ENCODE peak calls at places on chromosomes 11 and 22, in ten cellular contexts. One of them, this sample, is unnamed.

GRCh38 chr11:2779981-2780849 is 80.4 kb upstream of the KCNQ1OT1 start:
- DNase-seq in H9: peak
- DNase-seq in BE2C: no peak
- DNase-seq in PC-9: no peak
- DNase-seq in right lobe of liver: peak
- DNase-seq in transverse colon: peak
- DNase-seq in WERI-Rb-1: peak
- DNase-seq in IMR-90: no peak
- DNase-seq in dorsolateral prefrontal cortex: peak
- DNase-seq in cardiac muscle cell: no peak
- DNase-seq in this sample: peak

GRCh38 chr11:6926208-6927029 is at the start of gene ZNF215:
- DNase-seq in H9: peak
- DNase-seq in BE2C: peak
- DNase-seq in PC-9: peak
- DNase-seq in right lobe of liver: peak
- DNase-seq in transverse colon: peak
- DNase-seq in WERI-Rb-1: peak
- DNase-seq in IMR-90: peak
- DNase-seq in dorsolateral prefrontal cortex: peak
- DNase-seq in cardiac muscle cell: peak
- DNase-seq in this sample: peak

GRCh38 chr22:27306771-27307170 is 494.8 kb downstream of the MN1 start:
- DNase-seq in H9: no peak
- DNase-seq in BE2C: no peak
- DNase-seq in PC-9: peak
- DNase-seq in right lobe of liver: no peak
- DNase-seq in transverse colon: peak
- DNase-seq in WERI-Rb-1: no peak
- DNase-seq in IMR-90: no peak
- DNase-seq in dorsolateral prefrontal cortex: no peak
- DNase-seq in cardiac muscle cell: no peak
- DNase-seq in this sample: no peak

GRCh38 chr11:120244476-120244875 is 4.5 kb downstream of the POU2F3 start:
- DNase-seq in H9: no peak
- DNase-seq in BE2C: no peak
- DNase-seq in PC-9: no peak
- DNase-seq in right lobe of liver: no peak
- DNase-seq in transverse colon: no peak
- DNase-seq in WERI-Rb-1: no peak
- DNase-seq in IMR-90: peak
- DNase-seq in dorsolateral prefrontal cortex: no peak
- DNase-seq in cardiac muscle cell: no peak
- DNase-seq in this sample: no peak

GRCh38 chr11:67663515-67664212 is 10.8 kb downstream of the ALDH3B2 start:
- DNase-seq in H9: no peak
- DNase-seq in BE2C: no peak
- DNase-seq in PC-9: no peak
- DNase-seq in right lobe of liver: no peak
- DNase-seq in transverse colon: no peak
- DNase-seq in WERI-Rb-1: no peak
- DNase-seq in IMR-90: no peak
- DNase-seq in dorsolateral prefrontal cortex: no peak
- DNase-seq in cardiac muscle cell: no peak
- DNase-seq in this sample: no peak

GRCh38 chr11:4092031-4092430 is 2.6 kb upstream of the RRM1 start:
- DNase-seq in H9: no peak
- DNase-seq in BE2C: no peak
- DNase-seq in PC-9: no peak
- DNase-seq in right lobe of liver: no peak
- DNase-seq in transverse colon: no peak
- DNase-seq in WERI-Rb-1: no peak
- DNase-seq in IMR-90: no peak
- DNase-seq in dorsolateral prefrontal cortex: no peak
- DNase-seq in cardiac muscle cell: no peak
- DNase-seq in this sample: no peak

GRCh38 chr22:42437488-42438292 is 5.5 kb upstream of the NFAM1 start:
- DNase-seq in H9: peak
- DNase-seq in BE2C: peak
- DNase-seq in PC-9: no peak
- DNase-seq in right lobe of liver: peak
- DNase-seq in transverse colon: peak
- DNase-seq in WERI-Rb-1: peak
- DNase-seq in IMR-90: peak
- DNase-seq in dorsolateral prefrontal cortex: peak
- DNase-seq in cardiac muscle cell: peak
- DNase-seq in this sample: peak

GRCh38 chr22:44625981-44626687 is 75.9 kb upstream of the PRR5 start:
- DNase-seq in H9: peak
- DNase-seq in BE2C: peak
- DNase-seq in PC-9: no peak
- DNase-seq in right lobe of liver: peak
- DNase-seq in transverse colon: peak
- DNase-seq in WERI-Rb-1: peak
- DNase-seq in IMR-90: peak
- DNase-seq in dorsolateral prefrontal cortex: peak
- DNase-seq in cardiac muscle cell: peak
- DNase-seq in this sample: peak

GRCh38 chr11:697028-697491 is 1.4 kb downstream of the TMEM80 start:
- DNase-seq in H9: no peak
- DNase-seq in BE2C: no peak
- DNase-seq in PC-9: peak
- DNase-seq in right lobe of liver: no peak
- DNase-seq in transverse colon: no peak
- DNase-seq in WERI-Rb-1: no peak
- DNase-seq in IMR-90: peak
- DNase-seq in dorsolateral prefrontal cortex: no peak
- DNase-seq in cardiac muscle cell: no peak
- DNase-seq in this sample: no peak

GRCh38 chr11:6319879-6320410 is 356 bp downstream of the CAVIN3 start:
- DNase-seq in H9: peak
- DNase-seq in BE2C: no peak
- DNase-seq in PC-9: no peak
- DNase-seq in right lobe of liver: peak
- DNase-seq in transverse colon: peak
- DNase-seq in WERI-Rb-1: no peak
- DNase-seq in IMR-90: peak
- DNase-seq in dorsolateral prefrontal cortex: no peak
- DNase-seq in cardiac muscle cell: peak
- DNase-seq in this sample: peak

GRCh38 chr22:43439368-43440102 is 27.7 kb downstream of the MPPED1 start:
- DNase-seq in H9: no peak
- DNase-seq in BE2C: no peak
- DNase-seq in PC-9: no peak
- DNase-seq in right lobe of liver: no peak
- DNase-seq in transverse colon: no peak
- DNase-seq in WERI-Rb-1: no peak
- DNase-seq in IMR-90: no peak
- DNase-seq in dorsolateral prefrontal cortex: no peak
- DNase-seq in cardiac muscle cell: no peak
- DNase-seq in this sample: no peak

DNA sequence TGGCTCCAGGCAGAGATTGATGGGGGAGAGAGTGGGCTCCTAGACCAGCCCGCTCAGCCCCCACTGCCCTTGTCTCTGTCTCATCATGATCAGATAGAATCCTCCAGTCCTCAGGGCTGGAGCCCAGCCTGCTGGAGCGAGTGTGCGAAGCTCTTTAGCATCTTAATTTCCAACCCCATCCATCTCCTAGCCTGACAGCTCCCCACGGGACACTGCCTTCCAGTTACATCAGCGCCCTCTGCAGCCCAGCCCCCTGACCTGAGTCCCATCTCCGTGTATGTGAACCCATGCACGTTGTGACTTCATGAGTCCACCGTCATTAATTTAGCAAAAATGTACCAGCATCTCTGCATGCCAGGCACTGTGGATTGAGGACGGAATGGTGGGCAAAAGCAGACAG is 2.1 kb downstream of the P2RX3 start:
- DNase-seq in H9: peak
- DNase-seq in BE2C: peak
- DNase-seq in PC-9: no peak
- DNase-seq in right lobe of liver: no peak
- DNase-seq in transverse colon: no peak
- DNase-seq in WERI-Rb-1: peak
- DNase-seq in IMR-90: no peak
- DNase-seq in dorsolateral prefrontal cortex: no peak
- DNase-seq in cardiac muscle cell: peak
- DNase-seq in this sample: peak
- TF ChIP-seq CTCF in H9: peak
- TF ChIP-seq CTCF in BE2C: peak
- TF ChIP-seq CTCF in PC-9: no peak
- TF ChIP-seq CTCF in right lobe of liver: peak
- TF ChIP-seq CTCF in transverse colon: no peak
- TF ChIP-seq CTCF in WERI-Rb-1: peak
- TF ChIP-seq CTCF in IMR-90: no peak
- TF ChIP-seq CTCF in dorsolateral prefrontal cortex: no peak
- TF ChIP-seq CTCF in cardiac muscle cell: peak
- TF ChIP-seq CTCF in this sample: no peak

DNA sequence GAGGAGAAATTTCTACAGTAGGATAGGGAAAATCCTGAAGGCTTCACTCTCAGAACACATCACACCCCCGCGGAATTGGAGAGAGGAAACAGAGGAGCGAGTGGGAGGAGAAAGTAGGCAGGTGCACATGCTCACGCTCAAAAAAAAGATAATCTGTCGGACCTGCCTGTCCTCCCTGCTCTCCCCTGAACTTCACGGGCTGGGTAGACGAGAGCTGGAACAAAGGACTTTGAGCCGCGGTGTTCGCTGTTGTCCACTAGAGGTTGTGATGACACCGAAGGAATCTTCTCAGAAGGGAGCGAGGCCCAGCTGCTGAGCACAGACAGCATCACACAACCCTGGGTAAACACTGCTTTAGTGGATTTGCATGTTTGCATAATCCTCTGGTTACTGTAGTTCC is 5.0 kb downstream of the SEZ6L start:
- DNase-seq in H9: peak
- DNase-seq in BE2C: peak
- DNase-seq in PC-9: no peak
- DNase-seq in right lobe of liver: no peak
- DNase-seq in transverse colon: no peak
- DNase-seq in WERI-Rb-1: peak
- DNase-seq in IMR-90: no peak
- DNase-seq in dorsolateral prefrontal cortex: peak
- DNase-seq in cardiac muscle cell: peak
- DNase-seq in this sample: peak
- TF ChIP-seq CTCF in H9: peak
- TF ChIP-seq CTCF in BE2C: peak
- TF ChIP-seq CTCF in PC-9: no peak
- TF ChIP-seq CTCF in right lobe of liver: no peak
- TF ChIP-seq CTCF in transverse colon: no peak
- TF ChIP-seq CTCF in WERI-Rb-1: peak
- TF ChIP-seq CTCF in IMR-90: no peak
- TF ChIP-seq CTCF in dorsolateral prefrontal cortex: peak
- TF ChIP-seq CTCF in cardiac muscle cell: no peak
- TF ChIP-seq CTCF in this sample: peak

GRCh38 chr11:125874556-125875124 is 12.8 kb upstream of the HYLS1 start:
- DNase-seq in H9: peak
- DNase-seq in BE2C: peak
- DNase-seq in PC-9: peak
- DNase-seq in right lobe of liver: no peak
- DNase-seq in transverse colon: peak
- DNase-seq in WERI-Rb-1: peak
- DNase-seq in IMR-90: peak
- DNase-seq in dorsolateral prefrontal cortex: peak
- DNase-seq in cardiac muscle cell: peak
- DNase-seq in this sample: peak

GRCh38 chr11:125873881-125874555 is 13.4 kb upstream of the HYLS1 start:
- DNase-seq in H9: no peak
- DNase-seq in BE2C: no peak
- DNase-seq in PC-9: no peak
- DNase-seq in right lobe of liver: no peak
- DNase-seq in transverse colon: no peak
- DNase-seq in WERI-Rb-1: no peak
- DNase-seq in IMR-90: no peak
- DNase-seq in dorsolateral prefrontal cortex: no peak
- DNase-seq in cardiac muscle cell: no peak
- DNase-seq in this sample: no peak

GRCh38 chr11:125872138-125872491 is 15.4 kb upstream of the HYLS1 start:
- DNase-seq in H9: no peak
- DNase-seq in BE2C: no peak
- DNase-seq in PC-9: no peak
- DNase-seq in right lobe of liver: no peak
- DNase-seq in transverse colon: no peak
- DNase-seq in WERI-Rb-1: no peak
- DNase-seq in IMR-90: no peak
- DNase-seq in dorsolateral prefrontal cortex: no peak
- DNase-seq in cardiac muscle cell: no peak
- DNase-seq in this sample: no peak

GRCh38 chr11:125869526-125869925 is 17.9 kb upstream of the HYLS1 start:
- DNase-seq in H9: no peak
- DNase-seq in BE2C: no peak
- DNase-seq in PC-9: no peak
- DNase-seq in right lobe of liver: no peak
- DNase-seq in transverse colon: no peak
- DNase-seq in WERI-Rb-1: no peak
- DNase-seq in IMR-90: no peak
- DNase-seq in dorsolateral prefrontal cortex: no peak
- DNase-seq in cardiac muscle cell: no peak
- DNase-seq in this sample: no peak

DNA sequence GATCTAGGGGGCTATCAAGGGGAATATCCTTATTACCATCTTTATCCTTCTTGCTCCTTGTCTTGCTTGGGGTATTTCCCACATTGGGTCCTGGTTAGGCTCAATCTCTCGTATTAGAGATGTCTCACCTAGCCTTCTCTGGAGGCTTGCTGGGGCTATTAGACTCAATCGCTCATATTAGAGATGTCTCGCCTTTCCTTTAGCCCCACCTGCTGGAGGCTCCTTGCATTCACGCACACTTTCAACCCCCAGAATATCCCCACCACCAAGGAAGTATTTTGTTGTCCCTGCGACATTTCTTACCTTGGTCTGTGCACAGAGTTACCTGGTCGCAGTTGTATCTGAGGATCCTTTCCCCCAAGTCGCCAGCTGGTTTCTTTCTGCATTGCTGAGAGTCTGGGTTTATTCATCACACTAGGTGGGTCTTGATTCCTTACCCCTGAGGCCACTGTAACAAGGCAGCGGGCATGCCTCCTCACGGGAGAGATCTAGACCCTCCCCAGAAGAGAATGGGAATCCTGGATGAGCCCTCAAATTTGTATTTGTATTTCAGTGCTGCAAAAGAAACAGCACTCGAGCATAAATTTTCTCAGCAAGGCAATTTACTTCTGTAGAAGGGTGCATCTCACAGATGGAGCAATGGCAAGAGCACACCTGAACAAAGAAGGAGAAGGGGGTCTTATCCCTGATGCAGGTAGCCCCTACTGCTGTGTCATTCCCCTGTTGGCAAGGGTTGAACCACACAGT is 15.9 kb upstream of the HYLS1 start:
- DNase-seq in H9: peak
- DNase-seq in BE2C: peak
- DNase-seq in PC-9: no peak
- DNase-seq in right lobe of liver: no peak
- DNase-seq in transverse colon: no peak
- DNase-seq in WERI-Rb-1: peak
- DNase-seq in IMR-90: peak
- DNase-seq in dorsolateral prefrontal cortex: no peak
- DNase-seq in cardiac muscle cell: peak
- DNase-seq in this sample: peak
- TF ChIP-seq CTCF in H9: peak
- TF ChIP-seq CTCF in BE2C: peak
- TF ChIP-seq CTCF in PC-9: peak
- TF ChIP-seq CTCF in right lobe of liver: peak
- TF ChIP-seq CTCF in transverse colon: no peak
- TF ChIP-seq CTCF in WERI-Rb-1: peak
- TF ChIP-seq CTCF in IMR-90: peak
- TF ChIP-seq CTCF in dorsolateral prefrontal cortex: no peak
- TF ChIP-seq CTCF in cardiac muscle cell: peak
- TF ChIP-seq CTCF in this sample: peak

GRCh38 chr11:130094614-130095013 is 24.9 kb downstream of the APLP2 start:
- DNase-seq in H9: no peak
- DNase-seq in BE2C: no peak
- DNase-seq in PC-9: no peak
- DNase-seq in right lobe of liver: no peak
- DNase-seq in transverse colon: no peak
- DNase-seq in WERI-Rb-1: no peak
- DNase-seq in IMR-90: no peak
- DNase-seq in dorsolateral prefrontal cortex: no peak
- DNase-seq in cardiac muscle cell: no peak
- DNase-seq in this sample: no peak
- TF ChIP-seq CTCF in H9: no peak
- TF ChIP-seq CTCF in BE2C: no peak
- TF ChIP-seq CTCF in PC-9: no peak
- TF ChIP-seq CTCF in right lobe of liver: no peak
- TF ChIP-seq CTCF in transverse colon: no peak
- TF ChIP-seq CTCF in WERI-Rb-1: no peak
- TF ChIP-seq CTCF in IMR-90: no peak
- TF ChIP-seq CTCF in dorsolateral prefrontal cortex: no peak
- TF ChIP-seq CTCF in cardiac muscle cell: no peak
- TF ChIP-seq CTCF in this sample: no peak

This sample was measured in glutamatergic neuron.